ENCODE peak calls at places on chromosomes 4 and X, in four cellular contexts. A is CD8-positive, alpha-beta T cell; X is psoas muscle; C is GM23248. N is an unnamed sample.

GRCh38 chr4:27789768-27790167 is 929.1 kb downstream of the STIM2 start:
- DNase-seq in C (peak; percentile 9), A (no peak), X (no peak), N (no peak)

GRCh38 chr4:7936963-7937362 is 2.7 kb downstream of the AFAP1 start:
- DNase-seq in X (no peak), A (no peak), C (peak; percentile 35), N (no peak)

GRCh38 chrX:13843150-13843721 is 26.3 kb upstream of the GPM6B start:
- DNase-seq in X (no peak), C (no peak), A (no peak), N (no peak)

GRCh38 chrX:124573458-124573857 is 227.1 kb downstream of the SH2D1A start:
- DNase-seq in C (peak; percentile 6), A (no peak), X (no peak), N (no peak)

GRCh38 chr4:82223715-82224114 is 150.1 kb downstream of the HNRNPD start:
- DNase-seq in A (no peak), C (no peak), X (no peak), N (peak; percentile 20)

GRCh38 chrX:31036895-31037294 is 34.9 kb downstream of the FTHL17 start:
- DNase-seq in A (no peak), X (peak; percentile 19), C (peak; percentile 65), N (peak; percentile 22)

GRCh38 chrX:23554304-23554703 is 113.0 kb upstream of the PRDX4 start:
- DNase-seq in A (no peak), C (peak; percentile 53), X (no peak), N (no peak)

GRCh38 chr4:83947811-83948210 is 411.9 kb downstream of the GPAT3 start:
- DNase-seq in C (no peak), X (no peak), A (no peak), N (peak; percentile 26)

GRCh38 chr4:141126769-141127168 is 6.5 kb downstream of the RNF150 start:
- DNase-seq in X (no peak), A (no peak), C (peak; percentile 38), N (no peak)

GRCh38 chrX:1480082-1480785 is 27.5 kb upstream of the ASMTL start:
- DNase-seq in A (peak; percentile 19), C (no peak), X (no peak), N (no peak)

GRCh38 chrX:118698516-118699247 is 28.7 kb upstream of the IL13RA1 start:
- DNase-seq in A (no peak), X (no peak), C (peak; percentile 5), N (no peak)

GRCh38 chrX:150060406-150060805 is 122.1 kb upstream of the EOLA2 start:
- DNase-seq in C (peak; percentile 54), X (no peak), A (no peak), N (no peak)

GRCh38 chrX:120269379-120270035 is 18.9 kb downstream of the ZBTB33 start:
- DNase-seq in A (no peak), C (peak; percentile 52), X (no peak), N (no peak)

GRCh38 chr4:105858466-105859040 is 36.7 kb upstream of the NPNT start:
- DNase-seq in C (no peak), X (no peak), A (no peak), N (no peak)

GRCh38 chr4:188387134-188387791 is 248.0 kb downstream of the TRIML1 start:
- DNase-seq in X (no peak), A (no peak), C (no peak), N (no peak)

GRCh38 chr4:51872283-51872997 is 29.5 kb downstream of the DCUN1D4 start:
- DNase-seq in X (no peak), A (no peak), C (no peak), N (no peak)

GRCh38 chrX:1719270-1719669 is 104.4 kb downstream of the ASMT start:
- DNase-seq in X (no peak), C (no peak), A (no peak), N (no peak)

GRCh38 chrX:53305996-53306937 is 24.9 kb upstream of the IQSEC2 start:
- DNase-seq in X (no peak), C (no peak), A (no peak), N (no peak)

GRCh38 chr4:99574530-99575314 is at the start of gene MTTP:
- DNase-seq in X (no peak), A (no peak), C (no peak), N (no peak)

GRCh38 chrX:74606799-74607198 is 7.6 kb downstream of the RLIM start:
- DNase-seq in C (peak; percentile 5), A (no peak), X (no peak), N (no peak)

DNA sequence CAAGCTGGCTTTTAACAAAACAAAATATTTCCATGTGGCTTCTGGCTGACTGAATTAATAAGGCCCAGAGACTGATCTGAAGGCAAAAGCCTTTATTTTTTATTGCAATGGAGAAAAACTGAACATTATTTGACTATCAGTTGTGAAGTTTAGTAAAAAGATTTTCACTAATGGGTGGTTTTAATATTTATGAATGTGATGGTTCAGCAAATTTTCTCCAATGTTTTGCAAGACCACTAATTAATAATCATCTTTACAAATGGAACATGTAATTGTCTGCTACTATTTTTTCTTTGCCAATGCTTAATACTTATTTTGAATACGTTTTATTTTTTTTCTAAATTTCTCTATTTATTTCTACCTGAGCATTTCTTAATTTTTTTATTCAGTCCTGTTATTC is 90.6 kb downstream of the SNCA start:
- DNase-seq in A (no peak), X (no peak), C (no peak), N (no peak)
- H3K4me3 ChIP-seq in A (no peak overlapping the region), X (no peak overlapping the region), C (no peak overlapping the region), N (no peak overlapping the region)

DNA sequence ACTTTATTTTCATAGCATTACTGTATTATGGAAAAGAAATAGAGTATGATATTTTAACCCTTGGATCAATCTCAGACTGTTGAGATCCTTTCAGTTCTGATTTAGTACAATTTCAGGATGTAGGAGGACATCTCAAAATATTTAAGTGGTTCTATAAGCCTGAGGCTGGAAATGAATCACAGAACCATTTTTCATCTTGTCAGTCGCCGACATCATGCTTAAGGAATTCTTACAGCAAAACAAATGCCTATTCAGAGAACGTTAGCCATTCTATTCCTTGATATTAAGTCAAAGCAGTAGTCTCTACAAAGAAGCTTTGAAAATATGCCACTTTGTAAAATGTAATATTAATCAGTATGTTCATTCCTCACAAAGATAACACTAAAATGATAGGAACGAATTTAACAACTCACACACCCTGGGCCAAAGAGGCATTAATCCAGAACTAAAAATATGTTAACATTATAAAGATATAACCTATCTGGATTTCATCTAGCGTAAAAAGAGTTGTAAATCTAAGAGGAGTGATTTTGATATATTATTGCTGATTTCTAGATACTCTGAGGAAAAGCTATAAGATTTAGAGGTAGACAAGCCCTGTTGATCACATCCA is 152.0 kb downstream of the GASK1B start:
- DNase-seq in X (no peak), A (no peak), C (peak; percentile 85), N (no peak)
- H3K27ac ChIP-seq in X (no peak overlapping the region), A (no peak overlapping the region), C (peak overlapping the region; percentile 81), N (no peak overlapping the region)

GRCh38 chrX:10365532-10366265 is 208.9 kb downstream of the CLCN4 start:
- DNase-seq in X (no peak), C (no peak), A (no peak), N (no peak)
- H3K4me1 ChIP-seq in X (no peaks in the 10 kb centered on the region), C (no peaks in the 10 kb centered on the region), A (no peaks in the 10 kb centered on the region), N (no peaks in the 10 kb centered on the region)

GRCh38 chr4:47590325-47590724 is 105.2 kb downstream of the ATP10D start:
- DNase-seq in A (no peak), C (no peak), X (no peak), N (no peak)
- H3K4me3 ChIP-seq in A (no peak overlapping the region), C (no peak overlapping the region), X (no peak overlapping the region), N (no peak overlapping the region)

GRCh38 chrX:40866878-40867277 is 131.5 kb upstream of the MED14 start:
- DNase-seq in C (peak; percentile 47), X (no peak), A (no peak), N (no peak)
- H3K27ac ChIP-seq in C (peak overlapping the region; percentile 51), X (peak overlapping the region; percentile 72), A (no peak overlapping the region), N (peak overlapping the region; percentile 64)

DNA sequence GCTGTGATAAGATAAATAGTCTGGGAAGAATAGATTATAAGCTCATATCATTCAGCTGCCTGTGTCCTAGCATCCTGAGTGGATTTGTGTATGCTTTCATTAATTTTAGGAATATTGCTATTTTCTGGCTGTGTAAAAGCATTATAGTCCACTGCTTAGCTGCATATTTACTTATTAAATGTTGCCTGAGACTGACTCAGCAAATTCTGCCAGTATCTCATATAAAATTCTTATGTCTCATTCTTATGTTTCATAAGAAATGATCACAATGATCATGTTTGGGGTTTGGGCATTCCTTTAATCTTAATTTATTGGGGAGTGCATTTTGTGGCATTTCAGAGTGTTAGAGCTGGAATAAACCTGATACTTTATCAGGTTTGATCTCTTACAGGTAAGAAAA is 34.9 kb downstream of the RASSF6 start:
- DNase-seq in A (no peak), C (no peak), X (no peak), N (no peak)
- H3K4me1 ChIP-seq in A (no peaks in the 10 kb centered on the region), C (peaks cover 11% of the 10 kb centered on the region), X (no peaks in the 10 kb centered on the region), N (no peaks in the 10 kb centered on the region)

GRCh38 chr4:102735578-102735977 is 25.2 kb downstream of the MANBA start:
- DNase-seq in X (no peak), A (no peak), C (no peak), N (no peak)

GRCh38 chr4:102732678-102733445 is 27.9 kb downstream of the MANBA start:
- DNase-seq in C (no peak), A (no peak), X (no peak), N (no peak)

GRCh38 chr4:102734116-102734515 is 26.7 kb downstream of the MANBA start:
- DNase-seq in X (no peak), A (no peak), C (no peak), N (no peak)

GRCh38 chr4:102734591-102735385 is 26.0 kb downstream of the MANBA start:
- DNase-seq in C (peak; percentile 53), A (no peak), X (no peak), N (no peak)

DNA sequence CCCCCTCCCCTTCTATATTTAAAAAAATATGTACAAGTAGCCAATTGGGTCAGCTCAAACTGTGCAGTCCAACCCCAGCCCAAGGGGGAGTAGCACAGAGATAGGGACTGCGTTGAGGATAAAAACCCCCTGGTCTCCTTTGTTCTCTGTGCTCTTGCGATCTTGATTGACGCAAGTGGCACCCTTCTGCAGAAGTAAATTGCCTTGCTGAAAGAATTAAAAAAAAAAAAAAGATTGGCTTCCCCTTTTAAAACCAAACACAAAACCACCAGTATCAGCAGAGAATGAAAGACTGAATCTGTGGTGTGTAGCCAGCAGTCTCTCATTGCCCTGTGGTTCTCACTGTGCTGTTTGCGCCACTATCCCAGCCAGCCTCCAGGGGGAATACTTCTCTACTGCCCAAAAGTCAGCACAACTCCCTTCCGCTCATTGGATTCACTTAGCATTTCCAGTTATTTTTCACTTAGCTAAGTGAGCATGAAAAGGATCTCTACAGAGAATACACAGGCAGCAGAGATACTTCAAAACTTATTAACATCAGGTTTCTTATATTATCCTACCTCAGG is 29.7 kb downstream of the MANBA start:
- DNase-seq in C (no peak), A (no peak), X (no peak), N (no peak)
- H3K4me3 ChIP-seq in C (no peak overlapping the region), A (no peak overlapping the region), X (no peak overlapping the region), N (no peak overlapping the region)

DNA sequence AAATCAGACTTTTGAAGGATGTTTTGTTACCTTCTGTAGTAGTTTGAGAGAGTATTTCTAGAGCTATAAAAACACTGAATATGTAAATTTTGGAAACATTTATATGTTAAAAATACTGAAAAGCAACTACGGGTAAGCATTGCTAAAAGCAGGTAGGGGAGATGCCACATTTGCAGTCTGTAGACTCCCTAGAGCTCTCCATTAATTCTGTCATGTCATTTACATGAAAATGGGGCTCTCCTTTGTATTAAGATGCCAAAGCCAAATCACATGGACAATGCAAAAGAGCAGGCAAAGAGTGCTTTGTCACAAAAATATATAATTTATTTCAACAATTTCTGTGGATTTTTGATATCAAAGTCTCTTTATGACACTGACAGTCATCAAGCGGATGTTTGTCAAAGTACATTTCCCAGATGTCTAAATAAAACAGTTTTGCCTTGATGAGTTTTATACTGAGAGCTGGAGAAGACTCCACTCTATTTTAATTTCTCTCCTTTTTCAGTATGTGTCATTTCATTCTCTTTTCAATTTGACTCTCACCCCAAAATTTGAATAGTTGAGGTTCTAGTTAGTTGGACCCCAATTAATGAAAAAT is 51.8 kb downstream of the LDB2 start:
- DNase-seq in C (no peak), A (no peak), X (no peak), N (no peak)
- H3K27ac ChIP-seq in C (no peak overlapping the region), A (no peak overlapping the region), X (no peak overlapping the region), N (no peak overlapping the region)